ENCODE peak calls at places on chromosomes 11 and 22, in seven cellular contexts. W is pancreas, S is WTC11, K is GM12865, E is cardiac fibroblast, B is HCT116, A is aorta. J is an unnamed sample.

GRCh38 chr22:19772673-19773469 is 12.3 kb downstream of the TBX1 start:
- DNase-seq in W (no peak), E (no peak), S (peak; percentile 7), A (peak; percentile 72), B (no peak), K (peak; percentile 78), J (peak; percentile 42)

GRCh38 chr22:43482310-43482625 is 70.5 kb downstream of the MPPED1 start:
- DNase-seq in A (peak; percentile 21), B (no peak), W (no peak), E (no peak), S (no peak), K (no peak), J (no peak)

GRCh38 chr11:73308963-73309960 is 1.2 kb downstream of the ARHGEF17 start:
- DNase-seq in A (peak; percentile 96), S (peak; percentile 89), B (peak; percentile 55), K (peak; percentile 42), W (peak; percentile 80), E (peak; percentile 98), J (no peak)

GRCh38 chr22:38843201-38843715 is 570 bp downstream of the NPTXR start:
- DNase-seq in W (peak; percentile 70), A (peak; percentile 67), B (no peak), S (peak; percentile 60), K (peak; percentile 69), E (peak; percentile 55), J (no peak)

GRCh38 chr22:24485608-24486007 is 9.5 kb upstream of the UPB1 start:
- DNase-seq in A (no peak), E (no peak), K (peak; percentile 33), B (no peak), S (no peak), W (no peak), J (no peak)

GRCh38 chr11:11389238-11389637 is 36.2 kb upstream of the CSNK2A3 start:
- DNase-seq in E (no peak), B (no peak), K (no peak), W (no peak), A (no peak), S (no peak), J (no peak)

GRCh38 chr11:29432719-29433325 is 584.0 kb downstream of the KCNA4 start:
- DNase-seq in W (no peak), A (no peak), S (no peak), K (peak; percentile 2), B (peak; percentile 3), E (peak; percentile 38), J (no peak)

GRCh38 chr22:49198705-49199084 is 629.0 kb downstream of the BRD1 start:
- DNase-seq in E (no peak), W (no peak), K (no peak), A (no peak), B (no peak), S (no peak), J (no peak)

GRCh38 chr22:19477321-19478085 is 1.5 kb downstream of the UFD1 start:
- DNase-seq in B (no peak), S (no peak), A (no peak), W (no peak), E (peak; percentile 41), K (peak; percentile 22), J (no peak)

GRCh38 chr11:126640186-126640585 is 284.7 kb downstream of the ST3GAL4 start:
- DNase-seq in K (no peak), W (no peak), A (no peak), B (no peak), E (no peak), S (no peak), J (no peak)

GRCh38 chr11:67119577-67120391 is 721 bp downstream of the KDM2A start:
- DNase-seq in B (no peak), K (peak; percentile 42), S (peak; percentile 22), A (no peak), W (peak; percentile 36), E (peak; percentile 21), J (no peak)

GRCh38 chr11:1204381-1205101 is 18.3 kb upstream of the MUC5B start:
- DNase-seq in K (no peak), B (no peak), A (peak; percentile 23), S (peak; percentile 9), W (peak; percentile 17), E (no peak), J (no peak)

GRCh38 chr11:128467610-128468041 is 119.7 kb downstream of the ETS1 start:
- DNase-seq in A (peak; percentile 77), B (peak; percentile 86), E (peak; percentile 99), W (no peak), K (no peak), S (no peak), J (no peak)

GRCh38 chr22:27719535-27720227 is 81.9 kb downstream of the MN1 start:
- DNase-seq in W (no peak), K (peak; percentile 1), E (peak; percentile 46), B (no peak), A (no peak), S (no peak), J (no peak)

GRCh38 chr22:24592846-24593809 is at the start of gene LRRC75B:
- DNase-seq in S (peak; percentile 88), B (peak; percentile 47), W (peak; percentile 93), E (peak; percentile 81), A (peak; percentile 94), K (peak; percentile 67), J (no peak)

GRCh38 chr11:26134481-26135355 is 197.2 kb upstream of the ANO3 start:
- DNase-seq in K (peak; percentile 36), S (no peak), W (no peak), E (peak; percentile 54), B (no peak), A (no peak), J (no peak)

GRCh38 chr11:122758361-122758760 is 79.9 kb upstream of the CRTAM start:
- DNase-seq in K (no peak), E (no peak), S (no peak), B (no peak), A (no peak), W (no peak), J (no peak)

GRCh38 chr11:130846606-130847005 is 69.7 kb downstream of the SNX19 start:
- DNase-seq in W (no peak), E (peak; percentile 70), B (no peak), S (no peak), A (no peak), K (peak; percentile 24), J (no peak)

GRCh38 chr11:10934293-10934850 is 76.5 kb upstream of the ZBED5 start:
- DNase-seq in E (no peak), B (peak; percentile 35), S (no peak), A (peak; percentile 35), K (no peak), W (no peak), J (no peak)

GRCh38 chr11:128517457-128518230 is 69.7 kb downstream of the ETS1 start:
- DNase-seq in B (no peak), E (peak; percentile 79), K (no peak), A (no peak), S (no peak), W (no peak), J (no peak)

GRCh38 chr11:95149659-95150294 is 60.1 kb downstream of the ENDOD1 start:
- DNase-seq in B (peak; percentile 90), S (peak; percentile 42), E (no peak), A (no peak), W (peak; percentile 63), K (no peak), J (no peak)

GRCh38 chr22:46801331-46801811 is 38.9 kb downstream of the TBC1D22A start:
- DNase-seq in K (no peak), E (no peak), W (no peak), S (no peak), B (no peak), A (no peak), J (no peak)

GRCh38 chr22:25514436-25514835 is 50.0 kb upstream of the GRK3 start:
- DNase-seq in A (no peak), E (no peak), B (no peak), W (no peak), S (no peak), K (no peak), J (no peak)

GRCh38 chr11:22431074-22431473 is 92.9 kb downstream of the SLC17A6 start:
- DNase-seq in E (no peak), B (no peak), S (no peak), K (no peak), A (no peak), W (no peak), J (no peak)

GRCh38 chr11:2319791-2320481 is 18.1 kb downstream of the TSPAN32 start:
- DNase-seq in S (no peak), E (no peak), K (no peak), A (no peak), W (no peak), B (no peak), J (no peak)

GRCh38 chr11:128288368-128288767 is 299.0 kb downstream of the ETS1 start:
- DNase-seq in B (no peak), W (no peak), E (peak; percentile 17), K (no peak), S (no peak), A (no peak), J (no peak)